ENCODE peak calls at places on chromosomes 6 and 20, in ten cellular contexts. S is fibroblast of mammary gland, U is ovary, N is thyroid gland, O is lower lobe of right lung, E is esophagus muscularis mucosa, L is HCT116, Z is fibroblast of lung, H is foreskin fibroblast, D is left ventricle myocardium inferior. B is an unnamed sample.

GRCh38 chr6:108652375-108652774 is 91.7 kb downstream of the FOXO3 start:
- DNase-seq in S (no peak), U (no peak), N (no peak), O (no peak), E (no peak), L (no peak), Z (no peak), H (no peak), D (no peak), B (no peak)

GRCh38 chr20:63453029-63453523 is 19.4 kb downstream of the KCNQ2 start:
- DNase-seq in S (no peak), U (no peak), N (no peak), O (no peak), E (no peak), L (no peak), Z (no peak), H (no peak), D (no peak), B (no peak)

GRCh38 chr6:23218751-23219150 is 649.4 kb downstream of the HDGFL1 start:
- DNase-seq in S (no peak), U (no peak), N (no peak), O (no peak), E (no peak), L (no peak), Z (no peak), H (no peak), D (no peak), B (no peak)

GRCh38 chr6:46042355-46042999 is 26.8 kb upstream of the CLIC5 start:
- DNase-seq in S (peak; percentile 79), U (no peak), N (no peak), O (no peak), E (peak; percentile 68), L (peak; percentile 58), Z (peak; percentile 34), H (peak; percentile 38), D (peak; percentile 15), B (no peak)

GRCh38 chr6:72911463-72912153 is 289.7 kb downstream of the KCNQ5 start:
- DNase-seq in S (peak; percentile 11), U (no peak), N (no peak), O (no peak), E (no peak), L (no peak), Z (peak; percentile 55), H (peak; percentile 33), D (no peak), B (no peak)

GRCh38 chr6:23180504-23181293 is 611.3 kb downstream of the HDGFL1 start:
- DNase-seq in S (peak; percentile 79), U (peak; percentile 59), N (peak; percentile 83), O (peak; percentile 50), E (no peak), L (no peak), Z (peak; percentile 89), H (peak; percentile 94), D (peak; percentile 64), B (peak; percentile 64)

GRCh38 chr6:168093071-168093505 is 14.1 kb upstream of the FRMD1 start:
- DNase-seq in S (peak; percentile 6), U (no peak), N (no peak), O (peak; percentile 39), E (no peak), L (no peak), Z (no peak), H (no peak), D (peak; percentile 12), B (no peak)

GRCh38 chr20:63035284-63036185 is 28.8 kb upstream of the BHLHE23 start:
- DNase-seq in S (no peak), U (peak; percentile 23), N (no peak), O (peak; percentile 39), E (no peak), L (no peak), Z (no peak), H (no peak), D (peak; percentile 6), B (peak; percentile 60)

GRCh38 chr6:152671146-152671545 is 26.6 kb upstream of the MYCT1 start:
- DNase-seq in S (no peak), U (no peak), N (no peak), O (no peak), E (no peak), L (no peak), Z (peak; percentile 17), H (peak; percentile 5), D (no peak), B (no peak)

GRCh38 chr6:79404261-79404660 is 133.0 kb downstream of the LCA5 start:
- DNase-seq in S (no peak), U (no peak), N (no peak), O (no peak), E (no peak), L (no peak), Z (no peak), H (no peak), D (no peak), B (no peak)

GRCh38 chr6:135212020-135212806 is 31.1 kb downstream of the MYB start:
- DNase-seq in S (peak; percentile 40), U (no peak), N (no peak), O (no peak), E (no peak), L (no peak), Z (peak; percentile 51), H (peak; percentile 64), D (no peak), B (no peak)

GRCh38 chr6:135211306-135211702 is 30.2 kb downstream of the MYB start:
- DNase-seq in S (no peak), U (no peak), N (no peak), O (no peak), E (no peak), L (no peak), Z (no peak), H (no peak), D (no peak), B (no peak)

GRCh38 chr6:135209803-135210202 is 28.7 kb downstream of the MYB start:
- DNase-seq in S (no peak), U (no peak), N (peak; percentile 17), O (no peak), E (no peak), L (no peak), Z (peak; percentile 24), H (no peak), D (no peak), B (no peak)

GRCh38 chr6:135212935-135213334 is 31.8 kb downstream of the MYB start:
- DNase-seq in S (peak; percentile 34), U (no peak), N (no peak), O (no peak), E (no peak), L (no peak), Z (peak; percentile 62), H (peak; percentile 64), D (no peak), B (no peak)

DNA sequence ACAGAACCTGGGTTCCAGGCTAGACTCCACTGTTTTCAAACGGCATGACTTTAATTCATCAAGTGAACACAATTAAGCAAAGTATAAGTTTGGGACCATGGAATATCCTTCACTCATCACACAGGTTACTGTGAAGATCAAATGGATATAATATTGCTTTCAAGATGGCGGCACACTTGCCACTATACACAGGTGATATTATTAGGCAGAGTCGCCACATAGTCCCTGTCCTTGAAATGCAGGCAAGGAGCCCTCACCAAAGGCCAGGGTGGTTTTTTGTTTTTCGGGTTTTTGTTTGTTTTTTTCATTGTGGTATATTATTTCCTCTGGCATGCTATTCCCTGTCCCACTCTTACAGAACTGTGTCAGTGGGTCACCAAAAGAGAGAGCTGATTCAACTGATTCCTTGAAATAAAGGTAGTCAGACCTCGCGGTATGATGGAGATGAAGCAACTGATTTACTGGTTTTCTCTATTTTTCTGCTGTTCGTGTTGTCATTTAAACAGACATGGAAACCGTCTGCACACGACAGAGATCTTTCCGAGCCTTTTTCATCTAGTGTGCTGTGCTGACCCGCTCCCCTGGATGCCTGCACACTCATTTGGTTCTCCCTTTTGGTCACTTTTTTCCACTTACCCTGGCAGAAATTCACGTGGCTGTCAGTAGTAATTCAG is 29.7 kb downstream of the MYB start:
- DNase-seq in S (no peak), U (no peak), N (no peak), O (no peak), E (no peak), L (no peak), Z (no peak), H (no peak), D (no peak), B (no peak)
- H3K4me3 ChIP-seq in S (no peak overlapping the region), U (no peak overlapping the region), N (no peak overlapping the region), O (no peak overlapping the region), E (no peak overlapping the region), L (no peak overlapping the region), Z (no peak overlapping the region), H (no peak overlapping the region), D (no peak overlapping the region), B (no peak overlapping the region)

GRCh38 chr6:11700118-11700718 is 78.4 kb downstream of the ADTRP start:
- DNase-seq in S (peak; percentile 72), U (no peak), N (no peak), O (no peak), E (no peak), L (peak; percentile 32), Z (peak; percentile 58), H (peak; percentile 70), D (no peak), B (no peak)
- TF ChIP-seq CTCF in S (peak; percentile 50), U (no peak), N (peak; percentile 46), O (peak; percentile 45), E (peak; percentile 58), L (peak; percentile 26), Z (no peak), H (peak; percentile 28), D (peak; percentile 63), B (peak; percentile 51)

GRCh38 chr6:155629652-155630051 is 174.0 kb upstream of the NOX3 start:
- DNase-seq in S (no peak), U (no peak), N (no peak), O (no peak), E (no peak), L (no peak), Z (no peak), H (no peak), D (no peak), B (no peak)
- H3K4me3 ChIP-seq in S (no peak overlapping the region), U (no peak overlapping the region), N (no peak overlapping the region), O (no peak overlapping the region), E (no peak overlapping the region), L (no peak overlapping the region), Z (no peak overlapping the region), H (no peak overlapping the region), D (no peak overlapping the region), B (no peak overlapping the region)

GRCh38 chr6:345747-346388 is 45.7 kb upstream of the IRF4 start:
- DNase-seq in S (peak; percentile 64), U (peak; percentile 16), N (no peak), O (peak; percentile 46), E (no peak), L (no peak), Z (peak; percentile 67), H (peak; percentile 46), D (no peak), B (peak; percentile 57)

GRCh38 chr6:347951-348859 is 43.3 kb upstream of the IRF4 start:
- DNase-seq in S (no peak), U (peak; percentile 27), N (no peak), O (peak; percentile 45), E (no peak), L (no peak), Z (no peak), H (no peak), D (peak; percentile 14), B (peak; percentile 65)

GRCh38 chr6:346389-347030 is 45.0 kb upstream of the IRF4 start:
- DNase-seq in S (peak; percentile 70), U (no peak), N (no peak), O (no peak), E (no peak), L (no peak), Z (peak; percentile 79), H (peak; percentile 70), D (no peak), B (peak; percentile 55)

GRCh38 chr6:348860-349396 is 42.6 kb upstream of the IRF4 start:
- DNase-seq in S (no peak), U (peak; percentile 31), N (no peak), O (peak; percentile 48), E (no peak), L (no peak), Z (no peak), H (no peak), D (no peak), B (peak; percentile 70)

GRCh38 chr6:347232-347631 is 44.3 kb upstream of the IRF4 start:
- DNase-seq in S (no peak), U (no peak), N (no peak), O (no peak), E (no peak), L (no peak), Z (no peak), H (no peak), D (no peak), B (peak; percentile 55)
- TF ChIP-seq CTCF in S (no peak), U (no peak), N (no peak), O (no peak), E (no peak), L (no peak), Z (no peak), H (no peak), D (no peak), B (no peak)

B was measured in upper lobe of right lung.